ENCODE peak calls at places on chromosomes 16 and 17, in eight cellular contexts. Y is DND-41, S is A673, J is keratinocyte, X is mammary epithelial cell, I is GM23338, N is neural progenitor cell, T is MM.1S. F is an unnamed sample.

GRCh38 chr17:78428842-78429617 is 50.6 kb downstream of the PGS1 start:
- DNase-seq in Y (no peak), S (no peak), J (no peak), X (no peak), I (no peak), N (no peak), T (no peak), F (no peak)

GRCh38 chr16:68404736-68405345 is 43.5 kb downstream of the SMPD3 start:
- DNase-seq in Y (no peak), S (no peak), J (no peak), X (no peak), I (no peak), N (no peak), T (no peak), F (no peak)

GRCh38 chr17:33964344-33964979 is 290.6 kb upstream of the CCL2 start:
- DNase-seq in Y (peak; percentile 8), S (no peak), J (no peak), X (no peak), I (peak; percentile 64), N (no peak), T (peak; percentile 97), F (no peak)

GRCh38 chr16:3879887-3880564 is 487 bp downstream of the CREBBP start:
- DNase-seq in Y (peak; percentile 73), S (peak; percentile 74), J (no peak), X (peak; percentile 29), I (peak; percentile 68), N (peak; percentile 82), T (peak; percentile 56), F (peak; percentile 86)

GRCh38 chr16:80719573-80719972 is 84.8 kb downstream of the CDYL2 start:
- DNase-seq in Y (no peak), S (no peak), J (no peak), X (no peak), I (no peak), N (no peak), T (no peak), F (no peak)

GRCh38 chr17:59378621-59379194 is 47.3 kb downstream of the YPEL2 start:
- DNase-seq in Y (no peak), S (no peak), J (no peak), X (no peak), I (no peak), N (no peak), T (no peak), F (peak; percentile 82)

GRCh38 chr17:60506312-60506711 is 19.7 kb downstream of the APPBP2 start:
- DNase-seq in Y (no peak), S (peak; percentile 42), J (no peak), X (peak; percentile 57), I (no peak), N (no peak), T (peak; percentile 31), F (peak; percentile 83)

GRCh38 chr16:6827931-6828330 is 504.7 kb upstream of the RBFOX1 start:
- DNase-seq in Y (no peak), S (no peak), J (no peak), X (no peak), I (no peak), N (no peak), T (no peak), F (no peak)

GRCh38 chr16:77302249-77302648 is 103.0 kb downstream of the SYCE1L start:
- DNase-seq in Y (no peak), S (no peak), J (no peak), X (no peak), I (no peak), N (no peak), T (no peak), F (no peak)

GRCh38 chr17:75524269-75524970 is 1.1 kb upstream of the LLGL2 start:
- DNase-seq in Y (no peak), S (no peak), J (no peak), X (no peak), I (no peak), N (no peak), T (no peak), F (no peak)
- H3K4me3 ChIP-seq in Y (no peak overlapping the region), S (peak overlapping the region; percentile 83), J (peak overlapping the region; percentile 63), X (peak overlapping the region; percentile 70), I (peak overlapping the region; percentile 98), N (peak overlapping the region; percentile 87), T (peak overlapping the region; percentile 96), F (peak overlapping the region; percentile 60)

GRCh38 chr17:73643012-73643845 is 1.0 kb downstream of the SDK2 start:
- DNase-seq in Y (no peak), S (peak; percentile 21), J (no peak), X (peak; percentile 47), I (peak; percentile 61), N (peak; percentile 71), T (no peak), F (peak; percentile 26)

GRCh38 chr17:73643846-73644144 is 450 bp downstream of the SDK2 start:
- DNase-seq in Y (no peak), S (no peak), J (no peak), X (no peak), I (no peak), N (peak; percentile 58), T (no peak), F (no peak)

GRCh38 chr17:73642659-73643011 is 1.6 kb downstream of the SDK2 start:
- DNase-seq in Y (no peak), S (no peak), J (no peak), X (no peak), I (no peak), N (no peak), T (no peak), F (no peak)

GRCh38 chr17:73645050-73645871 is 1.0 kb upstream of the SDK2 start:
- DNase-seq in Y (peak; percentile 12), S (peak; percentile 61), J (no peak), X (peak; percentile 66), I (peak; percentile 75), N (peak; percentile 94), T (no peak), F (peak; percentile 50)

GRCh38 chr17:73644145-73645049 is at the start of gene SDK2:
- DNase-seq in Y (no peak), S (no peak), J (no peak), X (peak; percentile 35), I (peak; percentile 49), N (peak; percentile 61), T (no peak), F (peak; percentile 35)
- TF ChIP-seq EZH2 in Y (no peak), S (peak; percentile 95), J (no peak), X (no peak), I (no peak), N (no peak), T (no peak), F (peak; percentile 86)

GRCh38 chr16:49698416-49698815 is 157.5 kb downstream of the ZNF423 start:
- DNase-seq in Y (no peak), S (peak; percentile 58), J (no peak), X (no peak), I (peak; percentile 64), N (peak; percentile 41), T (no peak), F (no peak)
- H3K4me3 ChIP-seq in Y (no peak overlapping the region), S (peak overlapping the region; percentile 43), J (no peak overlapping the region), X (no peak overlapping the region), I (peak overlapping the region; percentile 24), N (no peak overlapping the region), T (no peak overlapping the region), F (no peak overlapping the region)

DNA sequence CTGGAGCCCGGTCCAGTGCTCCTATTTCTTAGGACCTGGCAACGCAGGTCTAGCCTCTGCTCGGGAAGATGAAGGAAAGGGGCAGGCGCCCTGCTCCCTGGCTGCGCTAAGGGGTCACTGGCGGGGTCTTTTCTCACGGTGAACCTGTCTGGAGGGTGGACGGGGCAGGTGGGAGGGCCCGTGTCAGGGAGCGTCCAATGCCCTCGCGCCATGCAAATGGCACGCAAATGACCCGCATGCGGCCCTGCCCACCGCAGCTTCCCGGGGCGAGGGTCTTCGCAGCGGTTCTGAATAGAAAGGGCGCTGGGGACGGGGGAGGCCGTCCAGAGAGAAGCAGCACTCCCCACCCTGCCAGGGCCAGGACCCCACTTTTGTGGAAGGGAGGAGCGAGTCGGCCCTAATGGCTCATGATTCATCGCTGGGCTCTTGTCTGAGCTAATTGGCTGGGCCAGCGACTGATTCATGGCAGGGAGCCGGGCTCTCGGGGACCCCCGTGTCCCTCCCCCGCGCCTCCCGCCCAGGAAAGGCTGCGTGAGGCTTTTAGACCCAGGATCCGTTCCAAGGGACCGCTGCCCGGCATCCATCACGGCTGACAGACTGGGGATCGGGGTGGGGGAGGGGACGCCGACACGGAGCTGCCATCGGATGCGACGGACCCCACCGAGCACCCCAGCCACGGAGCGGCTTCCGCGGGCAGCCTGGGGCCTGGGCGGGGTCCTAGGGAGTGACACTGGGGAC is 25.1 kb upstream of the NGFR start:
- DNase-seq in Y (no peak), S (no peak), J (no peak), X (no peak), I (peak; percentile 88), N (peak; percentile 85), T (no peak), F (peak; percentile 44)
- TF ChIP-seq EZH2 in Y (no peak), S (no peak), J (no peak), X (no peak), I (no peak), N (peak; percentile 50), T (no peak), F (no peak)

GRCh38 chr16:73059779-73060178 is 11.9 kb upstream of the ZFHX3 start:
- DNase-seq in Y (no peak), S (no peak), J (no peak), X (no peak), I (no peak), N (no peak), T (no peak), F (no peak)

GRCh38 chr16:73062640-73063283 is 14.8 kb upstream of the ZFHX3 start:
- DNase-seq in Y (no peak), S (no peak), J (no peak), X (no peak), I (peak; percentile 81), N (peak; percentile 86), T (no peak), F (no peak)

GRCh38 chr16:73058616-73059409 is 10.9 kb upstream of the ZFHX3 start:
- DNase-seq in Y (peak; percentile 60), S (peak; percentile 76), J (no peak), X (peak; percentile 50), I (peak; percentile 75), N (peak; percentile 88), T (peak; percentile 15), F (peak; percentile 68)

GRCh38 chr16:73060216-73060615 is 12.3 kb upstream of the ZFHX3 start:
- DNase-seq in Y (no peak), S (no peak), J (no peak), X (no peak), I (peak; percentile 31), N (no peak), T (no peak), F (no peak)

DNA sequence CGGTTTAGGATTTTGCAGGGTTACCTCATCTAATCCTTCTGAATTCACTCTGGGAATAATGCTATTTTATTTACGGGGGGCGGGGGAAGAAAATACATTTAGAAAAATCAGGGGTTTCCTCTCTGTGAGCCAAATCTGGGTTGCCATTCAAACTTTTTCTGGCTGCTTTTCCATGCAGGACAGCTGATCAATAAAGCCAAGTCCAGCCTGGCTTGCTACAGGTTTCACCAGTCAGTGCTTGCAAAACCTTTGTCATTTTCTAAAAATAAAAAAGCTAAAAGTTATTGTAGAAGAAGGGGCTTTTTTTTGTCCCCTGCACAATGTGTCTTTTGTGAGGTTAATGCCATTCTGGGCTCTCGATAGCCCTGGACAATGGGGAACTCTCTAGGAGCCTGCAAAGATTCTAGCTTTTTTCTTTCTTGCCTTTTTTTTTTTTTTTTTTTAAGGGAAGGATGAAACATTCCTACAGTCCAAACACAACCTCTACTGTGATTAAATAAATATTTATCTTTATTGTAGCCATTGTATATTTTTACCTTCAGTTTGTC is 13.1 kb upstream of the ZFHX3 start:
- DNase-seq in Y (no peak), S (no peak), J (no peak), X (no peak), I (peak; percentile 70), N (peak; percentile 78), T (no peak), F (no peak)
- H3K4me3 ChIP-seq in Y (no peak overlapping the region), S (no peak overlapping the region), J (no peak overlapping the region), X (no peak overlapping the region), I (peak overlapping the region; percentile 46), N (no peak overlapping the region), T (no peak overlapping the region), F (no peak overlapping the region)

GRCh38 chr17:9643611-9644010 is 1.7 kb upstream of the USP43 start:
- DNase-seq in Y (no peak), S (no peak), J (no peak), X (no peak), I (no peak), N (no peak), T (no peak), F (peak; percentile 20)
- TF ChIP-seq EZH2 in Y (no peak), S (no peak), J (no peak), X (no peak), I (no peak), N (no peak), T (no peak), F (no peak)